ENCODE peak calls at places on chromosomes 5 and 9, in six cellular contexts. One of them, this sample, is unnamed.

GRCh38 chr9:14652729-14653377 is 40.4 kb downstream of the ZDHHC21 start:
- DNase-seq in IMR-90: peak
- DNase-seq in H9: no peak
- DNase-seq in neuronal stem cell: peak
- DNase-seq in mesenchymal stem cell: peak
- DNase-seq in trophoblast cell: no peak
- DNase-seq in this sample: no peak

GRCh38 chr9:112120471-112120925 is 54.6 kb downstream of the SUSD1 start:
- DNase-seq in IMR-90: no peak
- DNase-seq in H9: no peak
- DNase-seq in neuronal stem cell: no peak
- DNase-seq in mesenchymal stem cell: no peak
- DNase-seq in trophoblast cell: no peak
- DNase-seq in this sample: peak

GRCh38 chr5:142829821-142830220 is 59.6 kb downstream of the ARHGAP26 start:
- DNase-seq in IMR-90: peak
- DNase-seq in H9: no peak
- DNase-seq in neuronal stem cell: no peak
- DNase-seq in mesenchymal stem cell: no peak
- DNase-seq in trophoblast cell: no peak
- DNase-seq in this sample: no peak

GRCh38 chr5:178293400-178293799 is 60.8 kb upstream of the PHYKPL start:
- DNase-seq in IMR-90: no peak
- DNase-seq in H9: no peak
- DNase-seq in neuronal stem cell: no peak
- DNase-seq in mesenchymal stem cell: no peak
- DNase-seq in trophoblast cell: no peak
- DNase-seq in this sample: no peak

GRCh38 chr9:37591775-37592107 is 656 bp downstream of the TOMM5 start:
- DNase-seq in IMR-90: no peak
- DNase-seq in H9: no peak
- DNase-seq in neuronal stem cell: no peak
- DNase-seq in mesenchymal stem cell: no peak
- DNase-seq in trophoblast cell: no peak
- DNase-seq in this sample: no peak

GRCh38 chr5:40879163-40879942 is 29.9 kb upstream of the C7 start:
- DNase-seq in IMR-90: peak
- DNase-seq in H9: no peak
- DNase-seq in neuronal stem cell: no peak
- DNase-seq in mesenchymal stem cell: peak
- DNase-seq in trophoblast cell: no peak
- DNase-seq in this sample: no peak

GRCh38 chr5:154868702-154869101 is 10.3 kb downstream of the CNOT8 start:
- DNase-seq in IMR-90: peak
- DNase-seq in H9: peak
- DNase-seq in neuronal stem cell: no peak
- DNase-seq in mesenchymal stem cell: no peak
- DNase-seq in trophoblast cell: no peak
- DNase-seq in this sample: no peak

GRCh38 chr5:142821733-142822487 is 51.7 kb downstream of the ARHGAP26 start:
- DNase-seq in IMR-90: peak
- DNase-seq in H9: no peak
- DNase-seq in neuronal stem cell: no peak
- DNase-seq in mesenchymal stem cell: peak
- DNase-seq in trophoblast cell: peak
- DNase-seq in this sample: no peak

GRCh38 chr9:70578720-70579119 is 164.3 kb upstream of the KLF9 start:
- DNase-seq in IMR-90: no peak
- DNase-seq in H9: no peak
- DNase-seq in neuronal stem cell: no peak
- DNase-seq in mesenchymal stem cell: no peak
- DNase-seq in trophoblast cell: no peak
- DNase-seq in this sample: no peak

GRCh38 chr9:80501635-80502034 is 929.9 kb downstream of the TLE4 start:
- DNase-seq in IMR-90: peak
- DNase-seq in H9: no peak
- DNase-seq in neuronal stem cell: no peak
- DNase-seq in mesenchymal stem cell: peak
- DNase-seq in trophoblast cell: peak
- DNase-seq in this sample: no peak

GRCh38 chr5:126615286-126615685 is 14.5 kb downstream of the PHAX start:
- DNase-seq in IMR-90: no peak
- DNase-seq in H9: no peak
- DNase-seq in neuronal stem cell: no peak
- DNase-seq in mesenchymal stem cell: no peak
- DNase-seq in trophoblast cell: no peak
- DNase-seq in this sample: no peak

GRCh38 chr5:850511-851006 is at the start of gene ZDHHC11:
- DNase-seq in IMR-90: no peak
- DNase-seq in H9: peak
- DNase-seq in neuronal stem cell: no peak
- DNase-seq in mesenchymal stem cell: no peak
- DNase-seq in trophoblast cell: peak
- DNase-seq in this sample: peak

GRCh38 chr5:137718611-137719010 is 17.3 kb downstream of the KLHL3 start:
- DNase-seq in IMR-90: no peak
- DNase-seq in H9: no peak
- DNase-seq in neuronal stem cell: no peak
- DNase-seq in mesenchymal stem cell: no peak
- DNase-seq in trophoblast cell: no peak
- DNase-seq in this sample: no peak

GRCh38 chr5:179241175-179241574 is 104.1 kb downstream of the ADAMTS2 start:
- DNase-seq in IMR-90: no peak
- DNase-seq in H9: peak
- DNase-seq in neuronal stem cell: no peak
- DNase-seq in mesenchymal stem cell: no peak
- DNase-seq in trophoblast cell: no peak
- DNase-seq in this sample: no peak

GRCh38 chr5:91162534-91163381 is 220.4 kb downstream of the ARRDC3 start:
- DNase-seq in IMR-90: peak
- DNase-seq in H9: no peak
- DNase-seq in neuronal stem cell: peak
- DNase-seq in mesenchymal stem cell: peak
- DNase-seq in trophoblast cell: peak
- DNase-seq in this sample: no peak

GRCh38 chr9:100428871-100429654 is 2.1 kb downstream of the MSANTD3 start:
- DNase-seq in IMR-90: peak
- DNase-seq in H9: no peak
- DNase-seq in neuronal stem cell: no peak
- DNase-seq in mesenchymal stem cell: peak
- DNase-seq in trophoblast cell: peak
- DNase-seq in this sample: no peak

GRCh38 chr9:87812375-87813118 is 70.1 kb upstream of the SPATA31E1 start:
- DNase-seq in IMR-90: peak
- DNase-seq in H9: no peak
- DNase-seq in neuronal stem cell: no peak
- DNase-seq in mesenchymal stem cell: peak
- DNase-seq in trophoblast cell: peak
- DNase-seq in this sample: no peak

DNA sequence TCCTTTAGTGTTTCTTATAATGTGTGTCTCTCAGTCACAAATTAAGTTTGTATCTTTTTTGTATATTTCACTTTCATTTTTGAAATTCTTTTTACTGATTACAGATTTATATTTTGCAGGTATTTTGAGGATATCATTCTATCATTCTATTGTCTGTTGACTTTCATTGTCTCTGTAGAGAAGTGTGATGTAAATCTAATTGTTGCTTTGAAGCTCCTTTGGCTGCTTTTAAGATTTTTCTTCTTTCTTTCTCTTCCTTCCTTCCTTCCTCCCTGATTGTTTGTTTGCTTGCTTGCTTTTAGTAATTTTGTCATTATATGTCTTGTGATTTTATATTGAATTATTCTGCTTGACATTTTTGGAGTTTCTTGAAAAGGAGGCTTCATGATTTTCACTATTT is 75.3 kb upstream of the MAST4 start:
- DNase-seq in IMR-90: no peak
- DNase-seq in H9: no peak
- DNase-seq in neuronal stem cell: no peak
- DNase-seq in mesenchymal stem cell: no peak
- DNase-seq in trophoblast cell: no peak
- DNase-seq in this sample: no peak
- H2BK5ac ChIP-seq in IMR-90: no peak
- H2BK5ac ChIP-seq in H9: no peak
- H2BK5ac ChIP-seq in neuronal stem cell: no peak
- H2BK5ac ChIP-seq in mesenchymal stem cell: no peak
- H2BK5ac ChIP-seq in trophoblast cell: no peak
- H2BK5ac ChIP-seq in this sample: no peak

GRCh38 chr9:124371183-124371582 is 44.1 kb downstream of the PSMB7 start:
- DNase-seq in IMR-90: peak
- DNase-seq in H9: no peak
- DNase-seq in neuronal stem cell: no peak
- DNase-seq in mesenchymal stem cell: peak
- DNase-seq in trophoblast cell: no peak
- DNase-seq in this sample: no peak
- H4K91ac ChIP-seq in IMR-90: no peak
- H4K91ac ChIP-seq in H9: no peak
- H4K91ac ChIP-seq in neuronal stem cell: no peak
- H4K91ac ChIP-seq in mesenchymal stem cell: no peak
- H4K91ac ChIP-seq in trophoblast cell: no peak
- H4K91ac ChIP-seq in this sample: no peak

GRCh38 chr5:77832166-77832770 is 56.1 kb upstream of the TBCA start:
- DNase-seq in IMR-90: no peak
- DNase-seq in H9: no peak
- DNase-seq in neuronal stem cell: no peak
- DNase-seq in mesenchymal stem cell: no peak
- DNase-seq in trophoblast cell: no peak
- DNase-seq in this sample: no peak
- H2BK5ac ChIP-seq in IMR-90: no peak
- H2BK5ac ChIP-seq in H9: no peak
- H2BK5ac ChIP-seq in neuronal stem cell: no peak
- H2BK5ac ChIP-seq in mesenchymal stem cell: no peak
- H2BK5ac ChIP-seq in trophoblast cell: no peak
- H2BK5ac ChIP-seq in this sample: no peak

DNA sequence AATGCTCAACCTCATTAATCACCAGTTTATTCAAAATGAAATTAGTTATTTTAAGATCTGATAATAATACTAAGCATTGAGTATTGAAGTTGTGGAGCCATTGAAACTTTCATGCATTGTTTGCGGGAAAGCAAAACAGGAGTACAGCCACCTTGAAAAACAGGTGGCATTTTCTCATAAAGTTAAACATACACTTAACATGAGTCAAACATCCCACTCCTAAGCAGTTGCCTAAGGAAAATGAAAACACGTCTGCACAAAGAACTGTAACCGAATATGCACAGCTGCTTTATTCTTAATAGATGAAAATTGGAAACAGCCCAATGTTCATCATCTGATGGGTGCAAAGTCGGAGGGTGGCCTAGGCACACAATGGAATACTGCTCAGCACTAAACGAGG is 177.3 kb downstream of the IRX2 start:
- DNase-seq in IMR-90: no peak
- DNase-seq in H9: no peak
- DNase-seq in neuronal stem cell: no peak
- DNase-seq in mesenchymal stem cell: no peak
- DNase-seq in trophoblast cell: no peak
- DNase-seq in this sample: no peak
- H4K91ac ChIP-seq in IMR-90: no peak
- H4K91ac ChIP-seq in H9: no peak
- H4K91ac ChIP-seq in neuronal stem cell: no peak
- H4K91ac ChIP-seq in mesenchymal stem cell: no peak
- H4K91ac ChIP-seq in trophoblast cell: no peak
- H4K91ac ChIP-seq in this sample: no peak

This sample was measured in H1.